ENCODE peak calls at places on chromosome 1, in five cellular contexts. X is GM23248, Z is adrenal gland, A is left ventricle myocardium inferior, K is colonic mucosa. T is an unnamed sample.
A peak's percentile ranks its signal among the peaks of the same experiment; 100 is the strongest.

GRCh38 chr1:75616436-75617433 is 5.8 kb upstream of the SLC44A5 start:
- DNase-seq in Z (no peak), K (no peak), X (peak; percentile 54), A (no peak), T (peak; percentile 4)

GRCh38 chr1:91548382-91549040 is 47.9 kb downstream of the CDC7 start:
- DNase-seq in X (no peak), A (no peak), K (no peak), Z (no peak), T (no peak)

GRCh38 chr1:41218152-41218551 is 24.0 kb downstream of the SCMH1 start:
- DNase-seq in K (no peak), A (no peak), Z (no peak), X (no peak), T (no peak)

GRCh38 chr1:195462646-195463045 is 1145.6 kb downstream of the KCNT2 start:
- DNase-seq in A (no peak), K (no peak), Z (no peak), X (peak; percentile 68), T (no peak)

GRCh38 chr1:36322786-36323635 is 434 bp downstream of the EVA1B start:
- DNase-seq in Z (no peak), K (peak; percentile 45), A (peak; percentile 53), X (peak; percentile 79), T (peak; percentile 61)

GRCh38 chr1:113616201-113616600 is 143.1 kb downstream of the PHTF1 start:
- DNase-seq in K (no peak), A (no peak), Z (no peak), X (peak; percentile 26), T (no peak)

GRCh38 chr1:86507935-86508582 is 38.8 kb upstream of the CLCA4 start:
- DNase-seq in K (no peak), A (no peak), X (peak; percentile 69), Z (peak; percentile 59), T (no peak)

GRCh38 chr1:43974443-43975248 is at the start of gene ATP6V0B:
- DNase-seq in X (peak; percentile 99), A (peak; percentile 98), K (peak; percentile 98), Z (peak; percentile 98), T (peak; percentile 96)

GRCh38 chr1:197198333-197198732 is 51.9 kb upstream of the ASPM start:
- DNase-seq in A (no peak), X (no peak), K (no peak), Z (no peak), T (no peak)

GRCh38 chr1:21829294-21829693 is 17.2 kb downstream of the LDLRAD2 start:
- DNase-seq in A (no peak), K (no peak), X (no peak), Z (no peak), T (no peak)

GRCh38 chr1:6075747-6076146 is 30.1 kb downstream of the KCNAB2 start:
- DNase-seq in Z (no peak), A (no peak), X (no peak), K (no peak), T (no peak)

GRCh38 chr1:234912541-234913312 is 215.9 kb downstream of the TOMM20 start:
- DNase-seq in A (no peak), Z (no peak), K (no peak), X (no peak), T (no peak)

GRCh38 chr1:192732787-192733186 is 76.1 kb upstream of the RGS2 start:
- DNase-seq in K (no peak), X (no peak), A (no peak), Z (no peak), T (no peak)

GRCh38 chr1:44714944-44715571 is 15.9 kb downstream of the RNU5D-1 start:
- DNase-seq in X (peak; percentile 81), A (peak; percentile 29), K (peak; percentile 73), Z (peak; percentile 87), T (peak; percentile 64)

GRCh38 chr1:21311016-21311415 is 20.8 kb upstream of the ECE1 start:
- DNase-seq in X (no peak), A (no peak), K (no peak), Z (no peak), T (no peak)

GRCh38 chr1:41751804-41752513 is 166.8 kb downstream of the HIVEP3 start:
- DNase-seq in Z (no peak), K (no peak), X (peak; percentile 65), A (no peak), T (no peak)

GRCh38 chr1:100353073-100353801 is 931 bp downstream of the CDC14A start:
- DNase-seq in K (peak; percentile 57), Z (no peak), X (peak; percentile 52), A (no peak), T (peak; percentile 37)

GRCh38 chr1:25572708-25573590 is 29.5 kb downstream of the LDLRAP1 start:
- DNase-seq in X (peak; percentile 81), K (peak; percentile 63), A (no peak), Z (peak; percentile 85), T (no peak)

GRCh38 chr1:145942405-145942804 is 15.1 kb upstream of the RBM8A start:
- DNase-seq in A (no peak), X (peak; percentile 20), K (no peak), Z (no peak), T (no peak)

GRCh38 chr1:20992327-20993056 is 184.2 kb downstream of the EIF4G3 start:
- DNase-seq in Z (no peak), K (no peak), A (no peak), X (peak; percentile 55), T (no peak)

GRCh38 chr1:201648066-201648910 is 109.4 kb downstream of the NAV1 start:
- DNase-seq in X (peak; percentile 84), K (peak; percentile 56), A (peak; percentile 66), Z (peak; percentile 62), T (peak; percentile 80)

GRCh38 chr1:23424171-23424959 is at the start of gene TCEA3:
- DNase-seq in K (peak; percentile 76), Z (peak; percentile 84), X (peak; percentile 57), A (peak; percentile 68), T (peak; percentile 66)

GRCh38 chr1:218591966-218592365 is 246.8 kb downstream of the TGFB2 start:
- DNase-seq in X (no peak), A (no peak), Z (no peak), K (no peak), T (no peak)

GRCh38 chr1:17768651-17769241 is 13.6 kb downstream of the ACTL8 start:
- DNase-seq in Z (no peak), K (peak; percentile 32), A (peak; percentile 21), X (peak; percentile 94), T (no peak)

GRCh38 chr1:233664254-233664653 is 50.3 kb downstream of the KCNK1 start:
- DNase-seq in K (no peak), Z (no peak), X (no peak), A (no peak), T (no peak)

GRCh38 chr1:79198841-79199240 is 192.3 kb upstream of the ADGRL4 start:
- DNase-seq in X (peak; percentile 80), K (no peak), A (no peak), Z (no peak), T (no peak)

DNA sequence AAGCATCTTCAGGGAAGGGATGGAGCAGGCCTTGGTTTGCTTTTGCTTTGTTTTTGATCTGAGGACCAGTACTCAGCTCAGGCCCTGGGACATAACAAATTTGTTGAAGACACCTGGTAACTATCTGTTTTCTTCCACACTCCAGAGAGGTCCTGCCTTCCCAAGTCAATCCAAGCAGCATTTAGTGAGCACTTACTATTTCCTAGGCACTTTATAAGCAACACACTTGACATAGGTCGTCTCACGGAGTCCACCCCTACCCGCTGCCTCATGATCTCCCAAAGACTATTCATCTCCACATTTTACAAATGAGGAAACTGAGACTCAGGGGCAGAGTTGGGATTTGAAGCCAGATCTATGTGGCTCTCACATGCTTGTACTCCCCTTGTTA is 14.4 kb upstream of the EPHA2 start:
- DNase-seq in K (no peak), X (no peak), Z (no peak), A (no peak), T (no peak)
- H3K27me3 ChIP-seq in K (no peaks in the 10 kb centered on the region), X (no peaks in the 10 kb centered on the region), Z (no peaks in the 10 kb centered on the region), A (no peaks in the 10 kb centered on the region), T (peaks cover 13% of the 10 kb centered on the region)

GRCh38 chr1:77975386-77975785 is 3.5 kb downstream of the FUBP1 start:
- DNase-seq in A (no peak), K (no peak), X (peak; percentile 72), Z (no peak), T (no peak)

GRCh38 chr1:77975907-77976306 is 3.0 kb downstream of the FUBP1 start:
- DNase-seq in Z (no peak), X (peak; percentile 19), K (no peak), A (no peak), T (no peak)

GRCh38 chr1:77977989-77978292 is 931 bp downstream of the FUBP1 start:
- DNase-seq in Z (no peak), K (no peak), A (no peak), X (no peak), T (no peak)

GRCh38 chr1:77978293-77978968 is 441 bp downstream of the FUBP1 start:
- DNase-seq in A (no peak), K (peak; percentile 83), Z (peak; percentile 94), X (peak; percentile 97), T (no peak)

DNA sequence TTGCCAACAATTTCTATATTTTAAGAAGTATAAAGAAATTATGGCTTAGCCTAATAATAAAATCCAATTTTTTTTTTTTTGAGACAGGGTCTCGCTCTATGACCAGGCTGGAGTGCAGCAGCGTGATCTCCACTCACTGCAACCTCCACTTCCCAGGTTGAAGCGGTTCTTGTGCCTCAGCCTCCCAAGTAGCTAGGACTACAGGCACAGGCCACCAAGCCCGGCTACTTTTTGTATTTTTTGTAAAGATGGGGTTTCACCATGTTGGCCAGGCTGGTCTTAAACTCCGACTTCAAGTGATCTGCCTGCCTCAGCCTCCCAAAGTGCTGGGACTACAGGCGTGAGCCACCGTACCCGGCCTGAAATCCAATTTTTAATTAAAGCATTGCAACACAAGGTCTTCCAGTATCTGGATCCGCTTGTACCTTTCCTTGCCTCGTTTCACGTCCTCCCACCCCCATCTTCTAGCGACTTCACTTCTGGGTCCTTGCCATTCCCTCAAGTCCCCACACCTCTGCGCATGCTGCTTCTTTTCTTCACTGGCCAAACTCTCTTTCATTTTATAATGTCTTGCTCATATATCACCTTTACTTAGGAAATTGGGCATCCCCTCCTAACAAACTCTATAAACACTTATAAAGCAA is 2.3 kb downstream of the FUBP1 start:
- DNase-seq in X (no peak), A (no peak), K (no peak), Z (no peak), T (no peak)
- H3K4me1 ChIP-seq in X (peaks cover 37% of the 10 kb centered on the region), A (peaks cover 83% of the 10 kb centered on the region), K (peaks cover 14% of the 10 kb centered on the region), Z (peaks cover 24% of the 10 kb centered on the region), T (peaks cover 51% of the 10 kb centered on the region)

DNA sequence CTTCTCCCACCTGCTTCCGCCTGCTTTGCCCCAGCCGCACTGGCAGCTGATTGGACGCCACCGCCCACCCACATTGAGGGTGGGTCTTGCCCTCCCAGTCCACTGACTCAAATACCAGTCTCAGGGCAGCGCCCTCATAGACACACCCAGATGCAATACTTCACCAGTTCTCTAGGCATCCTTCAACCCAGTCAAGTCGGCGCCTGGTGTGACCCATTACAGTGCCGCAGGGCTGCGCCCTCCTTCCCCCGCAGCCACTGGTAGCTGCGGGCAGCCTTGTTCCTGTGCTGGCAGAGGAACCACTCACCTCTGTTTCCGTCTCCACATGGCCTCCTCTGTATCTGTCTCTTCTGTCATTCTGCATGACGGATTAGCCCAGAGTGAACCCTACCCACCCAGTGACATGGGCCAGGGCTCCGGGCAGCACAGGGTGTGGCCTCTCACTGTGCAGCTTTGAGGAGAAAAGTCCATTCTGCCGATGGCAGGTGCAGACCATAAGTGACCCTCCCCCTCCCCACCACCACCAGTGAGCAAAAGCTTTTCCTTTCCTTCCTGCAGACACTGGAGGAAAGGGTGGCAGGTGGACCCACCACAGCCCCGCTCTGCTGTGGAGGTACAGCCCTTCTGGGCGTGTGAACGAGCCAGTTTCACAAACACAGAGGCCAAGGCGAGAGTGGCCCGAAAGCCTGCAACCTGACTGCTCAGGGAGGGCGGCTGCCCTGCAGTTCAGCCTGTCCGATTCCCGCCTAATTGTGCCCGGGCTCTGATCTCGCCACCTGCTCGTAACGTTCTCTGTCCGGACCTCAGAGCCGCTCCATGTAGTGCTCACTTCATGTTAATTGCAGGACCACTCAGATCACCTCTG is 57.1 kb downstream of the FAAP20 start:
- DNase-seq in X (no peak), Z (no peak), A (peak; percentile 9), K (peak; percentile 84), T (no peak)
- H3K27ac ChIP-seq in X (no peak overlapping the region), Z (no peak overlapping the region), A (no peak overlapping the region), K (peak overlapping the region; percentile 60), T (no peak overlapping the region)

GRCh38 chr1:157834430-157834829 is 7.2 kb downstream of the CD5L start:
- DNase-seq in K (no peak), A (no peak), X (no peak), Z (no peak), T (no peak)
- H3K27me3 ChIP-seq in K (no peaks in the 10 kb centered on the region), A (peaks cover 11% of the 10 kb centered on the region), X (no peaks in the 10 kb centered on the region), Z (no peaks in the 10 kb centered on the region), T (no peaks in the 10 kb centered on the region)

T was measured in heart right ventricle.